ENCODE peak calls at places on chromosome 2, in eight cellular contexts. K, Q, G, Y, L, U, V and O are unnamed samples.

GRCh38 chr2:226336283-226336682 is 463.3 kb downstream of the IRS1 start:
- DNase-seq in K (peak; percentile 29), Q (no peak), G (no peak), Y (no peak), L (peak; percentile 69), U (no peak), V (no peak), O (no peak)

GRCh38 chr2:5501807-5502206 is 190.4 kb upstream of the SOX11 start:
- DNase-seq in K (no peak), Q (no peak), G (no peak), Y (no peak), L (no peak), U (no peak), V (no peak), O (no peak)

GRCh38 chr2:45093181-45093580 is 83.9 kb upstream of the SIX2 start:
- DNase-seq in K (no peak), Q (no peak), G (no peak), Y (no peak), L (no peak), U (no peak), V (no peak), O (no peak)

GRCh38 chr2:118539290-118539689 is 308.2 kb downstream of the EN1 start:
- DNase-seq in K (peak; percentile 57), Q (peak; percentile 12), G (peak; percentile 16), Y (peak; percentile 75), L (no peak), U (peak; percentile 78), V (peak; percentile 31), O (peak; percentile 46)

GRCh38 chr2:160076935-160077334 is 14.5 kb upstream of the PLA2R1 start:
- DNase-seq in K (no peak), Q (peak; percentile 22), G (no peak), Y (no peak), L (peak; percentile 86), U (no peak), V (no peak), O (no peak)

GRCh38 chr2:233972941-233973575 is 55.9 kb downstream of the TRPM8 start:
- DNase-seq in K (peak; percentile 74), Q (no peak), G (no peak), Y (no peak), L (no peak), U (no peak), V (no peak), O (no peak)

GRCh38 chr2:133177196-133177595 is 391.1 kb downstream of the NCKAP5 start:
- DNase-seq in K (no peak), Q (no peak), G (no peak), Y (no peak), L (no peak), U (no peak), V (no peak), O (no peak)

GRCh38 chr2:54516842-54517241 is 60.7 kb downstream of the SPTBN1 start:
- DNase-seq in K (no peak), Q (no peak), G (no peak), Y (no peak), L (no peak), U (peak; percentile 59), V (no peak), O (no peak)

GRCh38 chr2:17752892-17753802 is 463 bp downstream of the SMC6 start:
- DNase-seq in K (peak; percentile 60), Q (peak; percentile 85), G (no peak), Y (peak; percentile 64), L (peak; percentile 74), U (peak; percentile 70), V (peak; percentile 83), O (peak; percentile 81)

GRCh38 chr2:36502081-36502480 is 95.9 kb downstream of the FEZ2 start:
- DNase-seq in K (no peak), Q (no peak), G (peak; percentile 23), Y (no peak), L (no peak), U (no peak), V (no peak), O (peak; percentile 32)

GRCh38 chr2:68466361-68466777 is 725 bp downstream of the FBXO48 start:
- DNase-seq in K (peak; percentile 75), Q (peak; percentile 51), G (no peak), Y (peak; percentile 90), L (peak; percentile 76), U (no peak), V (peak; percentile 44), O (peak; percentile 40)

GRCh38 chr2:241115361-241115760 is 13.3 kb upstream of the MTERF4 start:
- DNase-seq in K (no peak), Q (no peak), G (no peak), Y (no peak), L (no peak), U (no peak), V (no peak), O (no peak)

GRCh38 chr2:75522543-75523312 is 38.0 kb downstream of the EVA1A start:
- DNase-seq in K (peak; percentile 57), Q (no peak), G (no peak), Y (peak; percentile 38), L (no peak), U (no peak), V (no peak), O (no peak)

GRCh38 chr2:222791946-222792649 is 68.7 kb upstream of the ACSL3 start:
- DNase-seq in K (no peak), Q (no peak), G (no peak), Y (peak; percentile 23), L (no peak), U (no peak), V (no peak), O (no peak)
- H3K27ac ChIP-seq in K (no peak overlapping the region), Q (no peak overlapping the region), G (no peak overlapping the region), Y (no peak overlapping the region), L (no peak overlapping the region), U (no peak overlapping the region), V (no peak overlapping the region), O (no peak overlapping the region)

GRCh38 chr2:200482194-200482593 is 27.7 kb downstream of the KCTD18 start:
- DNase-seq in K (no peak), Q (no peak), G (no peak), Y (no peak), L (no peak), U (no peak), V (no peak), O (no peak)

GRCh38 chr2:200486529-200486928 is 23.3 kb downstream of the KCTD18 start:
- DNase-seq in K (no peak), Q (no peak), G (no peak), Y (no peak), L (no peak), U (no peak), V (no peak), O (no peak)

GRCh38 chr2:200479617-200480292 is 30.1 kb downstream of the KCTD18 start:
- DNase-seq in K (peak; percentile 87), Q (no peak), G (no peak), Y (peak; percentile 85), L (no peak), U (no peak), V (no peak), O (no peak)

GRCh38 chr2:200484934-200485333 is 24.9 kb downstream of the KCTD18 start:
- DNase-seq in K (no peak), Q (no peak), G (no peak), Y (peak; percentile 31), L (no peak), U (no peak), V (no peak), O (no peak)

DNA sequence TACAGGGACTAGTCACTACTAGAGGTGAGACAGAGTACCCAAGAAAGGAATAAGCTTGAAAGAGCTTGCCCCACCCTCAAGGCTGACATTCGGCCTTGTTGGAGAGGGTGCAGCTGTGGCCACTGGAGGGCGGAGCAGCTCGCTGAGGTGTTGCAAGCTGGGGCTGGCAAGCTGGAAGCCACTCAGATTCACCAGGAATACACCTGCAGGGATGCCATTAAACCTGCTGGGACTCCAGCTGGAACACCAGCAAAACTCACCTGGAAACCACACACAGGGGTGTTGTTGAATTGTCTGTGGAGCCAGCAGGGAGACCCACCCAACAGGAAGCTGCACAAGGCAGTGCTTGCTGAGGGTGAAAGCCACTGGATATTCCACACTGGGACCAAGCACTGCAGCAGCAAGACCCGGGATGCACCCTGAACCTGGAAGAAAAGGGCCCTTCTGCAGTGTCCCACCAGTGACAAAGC is 26.1 kb downstream of the KCTD18 start:
- DNase-seq in K (peak; percentile 85), Q (peak; percentile 57), G (peak; percentile 27), Y (peak; percentile 26), L (no peak), U (peak; percentile 88), V (peak; percentile 78), O (peak; percentile 75)
- TF ChIP-seq EZH2phosphoT487 in K (no peak), Q (no peak), G (no peak), Y (no peak), L (no peak), U (no peak), V (no peak), O (no peak)

GRCh38 chr2:101858910-101859309 is 132.8 kb upstream of the IL1R2 start:
- DNase-seq in K (no peak), Q (no peak), G (no peak), Y (no peak), L (no peak), U (no peak), V (no peak), O (no peak)

GRCh38 chr2:101854877-101855276 is 136.9 kb upstream of the IL1R2 start:
- DNase-seq in K (no peak), Q (no peak), G (no peak), Y (peak; percentile 41), L (no peak), U (no peak), V (no peak), O (peak; percentile 82)

GRCh38 chr2:101858246-101858645 is 133.5 kb upstream of the IL1R2 start:
- DNase-seq in K (peak; percentile 91), Q (no peak), G (no peak), Y (peak; percentile 12), L (no peak), U (no peak), V (no peak), O (peak; percentile 15)

GRCh38 chr2:101852824-101853223 is 138.9 kb upstream of the IL1R2 start:
- DNase-seq in K (no peak), Q (no peak), G (no peak), Y (no peak), L (no peak), U (no peak), V (no peak), O (no peak)

DNA sequence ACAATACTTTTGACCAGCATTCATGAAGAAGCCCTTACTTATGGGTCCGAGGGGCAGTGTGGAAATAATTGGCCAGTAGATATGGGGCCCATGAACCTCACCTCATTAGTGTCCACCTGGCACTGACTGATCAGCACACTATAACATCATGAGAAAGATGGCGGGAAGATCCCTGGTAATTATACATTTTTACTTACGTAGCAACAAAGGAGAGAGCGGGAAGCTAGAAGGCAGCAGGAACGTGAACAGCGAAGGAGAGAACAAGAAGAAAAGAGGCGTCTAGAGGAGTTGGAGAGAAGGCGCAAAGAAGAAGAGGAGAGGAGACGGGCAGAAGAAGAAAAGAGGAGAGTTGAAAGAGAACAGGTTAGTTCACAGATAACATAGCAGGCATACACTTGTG is 136.0 kb upstream of the IL1R2 start:
- DNase-seq in K (no peak), Q (no peak), G (no peak), Y (no peak), L (no peak), U (no peak), V (no peak), O (no peak)
- H3K36me3 ChIP-seq in K (peaks cover 62% of the 10 kb centered on the region), Q (peaks cover 85% of the 10 kb centered on the region), G (no peaks in the 10 kb centered on the region), Y (peaks cover 79% of the 10 kb centered on the region), L (no peaks in the 10 kb centered on the region), U (peaks cover 8% of the 10 kb centered on the region), V (peaks cover 6% of the 10 kb centered on the region), O (no peaks in the 10 kb centered on the region)

DNA sequence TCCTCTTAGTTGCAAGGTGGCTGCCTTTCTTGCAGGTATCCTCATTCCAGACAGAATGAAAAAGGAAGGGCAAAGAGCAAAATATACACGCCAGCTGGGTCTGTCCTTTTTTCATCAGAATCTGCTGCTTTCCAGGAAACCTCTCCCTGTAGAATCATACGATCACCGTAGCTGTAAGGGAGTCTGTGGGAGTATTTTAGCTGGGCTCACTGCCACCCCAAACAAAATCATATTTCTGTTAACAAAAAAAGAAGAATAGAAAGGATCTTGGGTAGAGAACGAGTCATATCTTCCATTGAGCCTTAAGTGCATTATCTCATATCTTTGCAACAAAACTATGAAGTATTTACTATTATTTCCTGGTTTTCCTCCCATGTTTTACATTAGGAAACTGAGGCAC is 15.0 kb upstream of the TANC1 start:
- DNase-seq in K (peak; percentile 3), Q (no peak), G (no peak), Y (peak; percentile 65), L (no peak), U (no peak), V (no peak), O (no peak)
- H3K27ac ChIP-seq in K (peak overlapping the region; percentile 86), Q (no peak overlapping the region), G (no peak overlapping the region), Y (no peak overlapping the region), L (no peak overlapping the region), U (no peak overlapping the region), V (no peak overlapping the region), O (peak overlapping the region; percentile 57)